ENCODE peak calls at places on chromosome 10, in four cellular contexts. W, P, S and E are unnamed samples.

GRCh38 chr10:117830832-117831231 is 215.9 kb downstream of the RAB11FIP2 start:
- DNase-seq in W (no peak), P (no peak), S (no peak), E (no peak)

GRCh38 chr10:3972460-3973366 is 187.7 kb upstream of the KLF6 start:
- DNase-seq in W (no peak), P (no peak), S (no peak), E (no peak)

GRCh38 chr10:88152720-88153119 is 289.3 kb downstream of the PTEN start:
- DNase-seq in W (peak), P (peak), S (no peak), E (peak)

GRCh38 chr10:57955076-57955475 is 312.6 kb downstream of the IPMK start:
- DNase-seq in W (peak), P (no peak), S (no peak), E (no peak)

GRCh38 chr10:128245026-128245425 is 118.8 kb upstream of the MKI67 start:
- DNase-seq in W (no peak), P (no peak), S (no peak), E (no peak)

GRCh38 chr10:132142396-132143161 is 44.2 kb upstream of the DPYSL4 start:
- DNase-seq in W (no peak), P (peak), S (no peak), E (peak)

GRCh38 chr10:43945908-43946307 is 297.2 kb upstream of the ZNF32 start:
- DNase-seq in W (no peak), P (no peak), S (no peak), E (no peak)

GRCh38 chr10:90887555-90887954 is 15.8 kb downstream of the RPP30 start:
- DNase-seq in W (no peak), P (no peak), S (no peak), E (no peak)

GRCh38 chr10:118163227-118163626 is 116.5 kb upstream of the RAB11FIP2 start:
- DNase-seq in W (no peak), P (no peak), S (no peak), E (no peak)

GRCh38 chr10:132692311-132692710 is 93.6 kb downstream of the NKX6-2 start:
- DNase-seq in W (peak), P (no peak), S (no peak), E (peak)

GRCh38 chr10:104098360-104098925 is 12.8 kb upstream of the COL17A1 start:
- DNase-seq in W (peak), P (no peak), S (no peak), E (no peak)

DNA sequence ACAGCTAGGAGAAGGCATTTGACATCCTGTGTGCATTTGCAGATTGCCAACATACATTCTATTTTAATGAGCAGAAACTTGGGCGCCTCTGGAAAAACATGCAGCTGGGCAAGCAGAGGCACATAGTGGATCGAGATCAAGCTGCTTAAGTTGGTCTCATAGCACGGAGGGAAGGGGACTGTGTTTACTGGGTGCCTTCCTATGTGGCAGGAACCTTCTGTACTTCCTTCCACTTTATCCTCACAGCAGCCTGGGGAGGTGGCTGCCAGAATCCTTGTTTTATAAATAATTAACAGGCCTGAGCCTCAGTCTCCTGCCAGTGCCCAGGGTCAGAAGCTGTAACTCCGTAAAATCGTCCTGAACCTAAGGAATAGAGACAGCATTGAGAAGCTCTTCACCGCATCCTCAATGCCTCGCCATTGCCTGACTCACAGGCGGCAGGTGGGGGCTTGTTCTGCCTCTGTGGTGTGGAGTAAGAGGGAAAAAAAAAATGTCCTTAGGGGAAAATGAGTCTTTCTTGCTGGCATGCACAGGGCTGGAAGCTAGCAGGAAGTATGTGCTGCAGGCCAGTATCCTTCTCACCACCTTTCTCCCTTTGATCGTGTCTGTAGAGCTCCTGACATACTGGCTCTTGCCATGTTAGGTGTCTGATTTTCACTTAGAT is 6.2 kb downstream of the VWA2 start:
- DNase-seq in W (no peak), P (peak), S (no peak), E (no peak)
- H3K27ac ChIP-seq in W (no peak), P (peak), S (no peak), E (no peak)

GRCh38 chr10:47190802-47191450 is 109.1 kb upstream of the GDF10 start:
- DNase-seq in W (no peak), P (no peak), S (no peak), E (no peak)
- H3K4me3 ChIP-seq in W (no peak), P (no peak), S (no peak), E (no peak)

DNA sequence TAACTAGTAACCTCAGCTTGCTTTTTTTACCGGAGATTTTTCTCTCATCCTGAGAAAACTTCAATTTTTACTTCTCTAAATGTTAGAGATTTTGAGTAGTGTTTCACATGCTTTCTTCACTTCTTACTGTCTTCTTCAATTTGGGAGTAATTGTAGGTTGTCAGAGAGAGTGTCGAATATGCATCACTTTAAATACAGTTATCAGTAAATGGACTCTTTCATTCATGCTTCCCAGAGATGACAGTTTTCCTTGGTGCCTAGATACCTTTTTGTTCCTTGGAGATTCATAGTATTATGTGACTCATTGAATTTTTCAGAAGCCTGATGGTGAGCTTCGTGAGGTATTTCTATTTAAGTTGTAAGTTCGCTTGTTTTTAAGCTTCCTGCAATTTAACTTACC is 169.7 kb downstream of the ADK start:
- DNase-seq in W (no peak), P (no peak), S (no peak), E (no peak)
- H2AFZ ChIP-seq in W (no peak), P (no peak), S (no peak), E (no peak)

DNA sequence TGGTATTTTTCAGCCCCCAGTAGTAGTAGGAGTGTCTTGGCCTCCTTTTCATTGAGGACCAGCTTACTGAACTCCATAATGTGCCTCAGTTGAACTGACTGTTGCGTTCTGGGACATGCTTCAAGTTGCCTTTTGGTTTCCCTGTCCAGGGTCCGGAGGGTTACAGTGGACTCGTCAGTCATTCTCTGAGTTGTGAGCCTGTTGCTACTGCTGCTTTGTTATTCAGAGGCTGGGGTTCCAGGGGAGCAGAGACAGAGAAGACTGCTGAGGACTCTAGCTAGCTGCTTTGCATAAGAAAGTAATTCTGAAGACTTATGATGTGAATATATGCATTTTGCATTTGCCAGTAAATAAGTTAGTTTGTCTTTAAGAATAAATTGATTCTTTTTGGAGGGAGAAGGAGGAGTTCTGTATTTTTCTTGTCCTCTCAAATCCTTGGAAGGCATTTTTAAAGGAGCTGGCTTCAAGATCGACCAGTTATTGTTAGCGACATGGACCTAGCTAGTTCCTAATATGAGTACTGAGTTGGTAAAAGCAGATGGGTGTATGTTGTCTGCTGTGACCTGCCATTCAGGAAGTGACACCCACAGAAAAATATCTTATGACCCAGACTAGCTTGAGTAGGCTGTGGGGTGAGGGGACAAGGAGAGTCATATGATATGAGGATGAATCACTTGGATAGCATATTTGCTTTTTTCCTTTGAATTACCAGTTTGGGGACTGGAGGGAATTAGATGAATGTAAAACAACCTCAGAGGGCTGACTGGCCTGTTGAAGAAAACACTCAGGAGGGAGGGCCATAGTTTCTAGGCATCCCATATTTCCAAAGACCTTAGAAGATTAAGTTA is 8.3 kb downstream of the PI4K2A start:
- DNase-seq in W (peak), P (peak), S (peak), E (peak)
- H3K27ac ChIP-seq in W (peak), P (peak), S (no peak), E (peak)

DNA sequence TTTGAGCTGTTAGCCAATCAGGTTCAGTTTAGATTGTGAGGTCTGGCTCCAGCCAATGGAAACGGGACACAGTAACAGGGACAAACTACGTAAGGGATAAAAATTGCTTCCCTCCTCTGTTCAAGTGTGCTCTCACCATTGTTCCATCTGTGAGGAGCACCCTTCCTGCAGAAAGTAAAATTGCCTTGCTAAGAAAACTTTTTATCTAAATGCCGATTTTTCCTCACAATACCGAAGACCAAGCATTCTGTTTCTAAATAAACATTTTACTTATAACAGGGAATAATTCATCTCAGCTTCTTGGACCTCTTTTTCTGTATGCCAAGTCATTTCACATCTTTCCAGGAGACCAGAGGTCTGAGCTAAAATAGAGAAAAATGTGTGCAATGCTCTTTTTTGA is 59.6 kb upstream of the ZRANB1 start:
- DNase-seq in W (no peak), P (no peak), S (no peak), E (no peak)
- H3K4me3 ChIP-seq in W (no peak), P (no peak), S (no peak), E (no peak)